ENCODE peak calls at places on chromosome 15, in nine cellular contexts. H is Ammon's horn; W is SW 1271; E is WTC11; V is AG08396; R is mucosa of gallbladder; T is GOT3; F is NCI-H2081; M is activated naive CD8-positive, alpha-beta T cell treated with anti-CD3 and anti-CD28 coated beads, Interleukin-2, amount 50 U/mL, for 24 hours. Z is an unnamed sample.

GRCh38 chr15:90595760-90596155 is 66.0 kb downstream of the CRTC3 start:
- DNase-seq in H (no peak), W (no peak), E (no peak), V (no peak), R (no peak), T (no peak), F (no peak), M (no peak), Z (no peak)

GRCh38 chr15:49370782-49371181 is 52.3 kb upstream of the FGF7 start:
- DNase-seq in H (no peak), W (peak), E (no peak), V (no peak), R (no peak), T (no peak), F (no peak), M (no peak), Z (no peak)

GRCh38 chr15:36177590-36178281 is 401.7 kb upstream of the CDIN1 start:
- DNase-seq in H (no peak), W (no peak), E (no peak), V (no peak), R (no peak), T (no peak), F (peak), M (no peak), Z (no peak)

GRCh38 chr15:95604634-95605036 is 725.9 kb upstream of the NR2F2 start:
- DNase-seq in H (no peak), W (no peak), E (no peak), V (peak), R (no peak), T (no peak), F (no peak), M (no peak), Z (no peak)

GRCh38 chr15:31472636-31473383 is 146.2 kb downstream of the KLF13 start:
- DNase-seq in H (peak), W (no peak), E (no peak), V (peak), R (no peak), T (no peak), F (no peak), M (peak), Z (peak)

GRCh38 chr15:92614301-92614700 is 41.3 kb downstream of the FAM174B start:
- DNase-seq in H (no peak), W (no peak), E (no peak), V (no peak), R (no peak), T (no peak), F (peak), M (no peak), Z (no peak)

GRCh38 chr15:91912336-91912735 is 58.8 kb downstream of the SLCO3A1 start:
- DNase-seq in H (no peak), W (no peak), E (no peak), V (no peak), R (no peak), T (no peak), F (peak), M (no peak), Z (no peak)

GRCh38 chr15:63381301-63382192 is at the start of gene CA12:
- DNase-seq in H (no peak), W (no peak), E (peak), V (peak), R (no peak), T (no peak), F (peak), M (peak), Z (no peak)

GRCh38 chr15:68536331-68537095 is 42.3 kb upstream of the CORO2B start:
- DNase-seq in H (no peak), W (no peak), E (no peak), V (peak), R (no peak), T (no peak), F (no peak), M (no peak), Z (no peak)

GRCh38 chr15:73034213-73034612 is 18.1 kb upstream of the NEO1 start:
- DNase-seq in H (no peak), W (no peak), E (no peak), V (no peak), R (no peak), T (no peak), F (no peak), M (no peak), Z (no peak)

GRCh38 chr15:25852696-25853524 is 10.2 kb downstream of the ATP10A start:
- DNase-seq in H (no peak), W (no peak), E (no peak), V (no peak), R (no peak), T (no peak), F (no peak), M (no peak), Z (no peak)

GRCh38 chr15:79310612-79310984 is 314 bp upstream of the TMED3 start:
- DNase-seq in H (peak), W (peak), E (no peak), V (no peak), R (no peak), T (no peak), F (no peak), M (no peak), Z (no peak)

GRCh38 chr15:65101891-65102708 is 12.9 kb downstream of the UBAP1L start:
- DNase-seq in H (no peak), W (no peak), E (peak), V (no peak), R (no peak), T (no peak), F (no peak), M (no peak), Z (no peak)